ENCODE peak calls at places on chromosomes 7 and 10, in eight cellular contexts. Q is colonic mucosa; P is tibial artery; J is HCT116; S is AG04450; G is neural progenitor cell; E is CD8-positive, alpha-beta T cell; U is left ventricle myocardium inferior. N is an unnamed sample.

GRCh38 chr7:46229409-46229808 is 308.3 kb upstream of the IGFBP3 start:
- DNase-seq in J (no peak), G (no peak), Q (no peak), E (no peak), S (peak; percentile 59), U (no peak), P (no peak), N (peak; percentile 82)

GRCh38 chr7:11213246-11213645 is 239.6 kb downstream of the PHF14 start:
- DNase-seq in J (no peak), S (no peak), E (no peak), P (no peak), G (no peak), U (no peak), Q (no peak), N (no peak)

GRCh38 chr7:28546067-28546466 is 133.7 kb downstream of the CREB5 start:
- DNase-seq in P (no peak), U (no peak), S (no peak), Q (no peak), G (no peak), J (no peak), E (no peak), N (no peak)

GRCh38 chr10:82934429-82934828 is 1059.4 kb downstream of the NRG3 start:
- DNase-seq in S (no peak), E (no peak), U (no peak), Q (no peak), P (no peak), J (no peak), G (peak; percentile 48), N (no peak)

GRCh38 chr10:95767884-95768556 is 12.1 kb downstream of the ENTPD1 start:
- DNase-seq in G (no peak), J (no peak), E (no peak), U (peak; percentile 25), P (no peak), Q (no peak), S (peak; percentile 1), N (peak; percentile 28)

GRCh38 chr7:32586291-32587221 is 91.3 kb downstream of the AVL9 start:
- DNase-seq in S (peak; percentile 88), G (no peak), J (no peak), U (peak; percentile 54), E (no peak), Q (no peak), P (no peak), N (peak; percentile 97)

GRCh38 chr10:124231188-124232135 is 138.1 kb upstream of the CHST15 start:
- DNase-seq in S (no peak), P (peak; percentile 55), E (no peak), U (no peak), G (no peak), Q (no peak), J (no peak), N (no peak)

GRCh38 chr10:124680675-124681074 is 63.5 kb downstream of the FAM53B start:
- DNase-seq in P (peak; percentile 78), Q (peak; percentile 46), S (no peak), E (no peak), J (no peak), U (peak; percentile 33), G (no peak), N (no peak)

GRCh38 chr7:130921391-130922180 is 187.6 kb upstream of the KLF14 start:
- DNase-seq in G (peak; percentile 90), Q (peak; percentile 66), E (no peak), S (peak; percentile 80), U (peak; percentile 49), P (peak; percentile 93), J (no peak), N (peak; percentile 98)

GRCh38 chr7:3229904-3230470 is 71.1 kb upstream of the SDK1 start:
- DNase-seq in S (no peak), Q (no peak), G (no peak), P (no peak), J (no peak), E (no peak), U (no peak), N (no peak)

GRCh38 chr7:74126220-74126880 is 42.7 kb downstream of the LIMK1 start:
- DNase-seq in E (no peak), G (no peak), J (no peak), P (no peak), S (no peak), U (no peak), Q (no peak), N (no peak)

GRCh38 chr10:6625428-6625827 is 45.4 kb upstream of the PRKCQ start:
- DNase-seq in J (no peak), S (no peak), Q (no peak), U (no peak), P (no peak), G (peak; percentile 26), E (no peak), N (no peak)

GRCh38 chr7:77831481-77831880 is 32.9 kb downstream of the PHTF2 start:
- DNase-seq in U (no peak), J (no peak), G (no peak), P (no peak), Q (no peak), S (no peak), E (no peak), N (no peak)

GRCh38 chr10:87752571-87752970 is 65.5 kb downstream of the ATAD1 start:
- DNase-seq in P (no peak), U (no peak), J (no peak), E (no peak), Q (no peak), G (no peak), S (no peak), N (peak; percentile 64)

GRCh38 chr10:103894454-103894853 is 23.5 kb downstream of the STN1 start:
- DNase-seq in S (no peak), Q (peak; percentile 51), G (no peak), E (no peak), U (no peak), P (no peak), J (no peak), N (peak; percentile 93)

GRCh38 chr7:83271212-83272099 is 108.8 kb upstream of the PCLO start:
- DNase-seq in P (no peak), U (no peak), S (peak; percentile 1), E (no peak), Q (no peak), J (peak; percentile 26), G (peak; percentile 53), N (peak; percentile 42)

GRCh38 chr7:139731802-139732470 is 45.9 kb downstream of the HIPK2 start:
- DNase-seq in P (peak; percentile 98), S (no peak), U (peak; percentile 82), J (peak; percentile 79), Q (peak; percentile 87), E (no peak), G (no peak), N (peak; percentile 91)

GRCh38 chr7:7099584-7100014 is 82.7 kb upstream of the C1GALT1 start:
- DNase-seq in P (peak; percentile 85), J (peak; percentile 86), E (no peak), Q (peak; percentile 51), U (peak; percentile 65), S (peak; percentile 69), G (peak; percentile 86), N (peak; percentile 96)

GRCh38 chr7:45543470-45543869 is 30.7 kb upstream of the ADCY1 start:
- DNase-seq in U (no peak), P (no peak), S (no peak), G (no peak), E (no peak), Q (no peak), J (no peak), N (no peak)

GRCh38 chr10:60384006-60384405 is 5.7 kb downstream of the ANK3 start:
- DNase-seq in P (no peak), E (no peak), G (no peak), S (no peak), Q (no peak), J (no peak), U (no peak), N (peak; percentile 59)

GRCh38 chr7:24408798-24409428 is 124.9 kb downstream of the NPY start:
- DNase-seq in U (no peak), S (no peak), G (no peak), P (no peak), E (no peak), Q (no peak), J (no peak), N (no peak)

GRCh38 chr10:126565456-126565855 is 105.0 kb downstream of the C10orf90 start:
- DNase-seq in S (no peak), P (no peak), U (no peak), G (peak; percentile 19), E (no peak), Q (no peak), J (no peak), N (no peak)

GRCh38 chr7:36475371-36475770 is 85.7 kb downstream of the ANLN start:
- DNase-seq in U (no peak), Q (no peak), E (no peak), G (no peak), S (no peak), P (no peak), J (no peak), N (no peak)
- TF ChIP-seq CTCF in U (no peak), Q (no peak), E (no peak), G (no peak), S (no peak), P (no peak), J (peak; percentile 24), N (no peak)

DNA sequence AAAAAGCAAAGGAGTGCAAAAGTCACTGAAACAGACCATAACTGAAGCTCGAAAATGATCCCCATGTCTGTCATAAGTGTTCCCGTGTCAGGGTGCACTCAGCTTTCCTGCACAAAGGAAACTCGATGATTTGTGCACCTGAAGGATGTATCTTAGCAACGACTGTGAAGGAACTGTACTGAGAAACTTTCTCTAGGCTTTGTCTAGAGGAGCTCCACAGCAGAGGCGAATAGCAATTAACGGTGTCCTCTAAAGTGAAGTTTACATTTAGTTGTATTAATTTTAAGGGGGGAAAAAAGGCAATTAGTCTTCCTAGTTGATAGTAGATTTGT is 24.2 kb upstream of the DDX50 start:
- DNase-seq in P (no peak), G (peak; percentile 30), E (no peak), U (no peak), Q (no peak), S (no peak), J (no peak), N (no peak)
- H3K4me3 ChIP-seq in P (no peak overlapping the region), G (no peak overlapping the region), E (no peak overlapping the region), U (no peak overlapping the region), Q (no peak overlapping the region), S (no peak overlapping the region), J (no peak overlapping the region), N (no peak overlapping the region)

DNA sequence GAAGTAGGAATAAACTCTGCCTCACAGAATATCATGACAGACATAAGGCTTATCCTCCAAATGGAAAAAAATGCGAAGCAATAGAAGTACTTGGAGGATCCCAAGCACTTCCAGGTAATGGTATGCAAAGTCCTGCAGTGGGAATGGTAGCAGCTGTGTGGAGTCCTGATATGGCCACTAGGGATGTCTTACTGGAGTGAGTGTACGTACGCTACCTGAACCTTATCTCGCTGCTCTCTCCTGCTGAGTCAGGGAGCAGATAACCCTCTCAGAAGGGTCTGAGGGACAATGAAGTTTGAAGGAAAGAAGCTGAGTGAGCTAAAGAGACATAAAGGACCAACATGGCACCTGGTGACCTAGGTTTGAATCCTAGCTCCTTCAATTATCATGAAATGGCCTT is 42.2 kb downstream of the CH25H start:
- DNase-seq in P (no peak), U (no peak), S (no peak), E (no peak), Q (no peak), J (no peak), G (no peak), N (no peak)
- TF ChIP-seq CTCF in P (no peak), U (no peak), S (no peak), E (no peak), Q (no peak), J (no peak), G (no peak), N (no peak)

GRCh38 chr10:4242561-4243035 is 457.6 kb upstream of the KLF6 start:
- DNase-seq in P (no peak), J (peak; percentile 52), U (peak; percentile 55), G (peak; percentile 13), Q (no peak), S (peak; percentile 71), E (no peak), N (peak; percentile 91)
- H3K4me3 ChIP-seq in P (peak overlapping the region; percentile 52), J (no peak overlapping the region), U (peak overlapping the region; percentile 58), G (no peak overlapping the region), Q (no peak overlapping the region), S (peak overlapping the region; percentile 28), E (no peak overlapping the region), N (peak overlapping the region; percentile 50)

N was measured in fibroblast of the aortic adventitia.